ENCODE peak calls at places on chromosomes 5 and 9, in five cellular contexts. Z is SK-N-SH, B is K562, T is GM12878, R is HepG2. M is an unnamed sample.

GRCh38 chr9:36208521-36209253 is 18.0 kb downstream of the CLTA start:
- DNase-seq in Z (peak; percentile 50), B (no peak), R (no peak), T (no peak), M (no peak)

GRCh38 chr9:81150016-81150625 is 539.2 kb downstream of the TLE1 start:
- DNase-seq in B (no peak), Z (no peak), R (no peak), T (no peak), M (no peak)

GRCh38 chr5:135883441-135883840 is 12.2 kb downstream of the IL9 start:
- DNase-seq in Z (no peak), R (no peak), T (no peak), B (peak; percentile 37), M (no peak)

GRCh38 chr5:14809369-14810144 is 62.0 kb downstream of the ANKH start:
- DNase-seq in T (peak; percentile 88), Z (no peak), R (peak; percentile 65), B (peak; percentile 60), M (peak; percentile 17)

GRCh38 chr9:136282272-136282861 is 21.5 kb downstream of the CCDC187 start:
- DNase-seq in R (no peak), Z (no peak), T (no peak), B (no peak), M (no peak)

GRCh38 chr5:179330186-179330900 is 14.9 kb downstream of the ADAMTS2 start:
- DNase-seq in T (no peak), R (no peak), B (no peak), Z (no peak), M (no peak)

GRCh38 chr9:135157856-135158571 is 70.5 kb downstream of the OLFM1 start:
- DNase-seq in T (no peak), R (no peak), Z (no peak), B (no peak), M (no peak)

GRCh38 chr5:72921886-72922285 is 34.0 kb upstream of the FCHO2 start:
- DNase-seq in Z (no peak), R (no peak), T (no peak), B (no peak), M (no peak)

GRCh38 chr5:41871866-41872265 is 1.6 kb upstream of the OXCT1 start:
- DNase-seq in B (no peak), R (no peak), T (no peak), Z (no peak), M (no peak)

GRCh38 chr9:2570615-2571479 is 50.7 kb upstream of the VLDLR start:
- DNase-seq in R (peak; percentile 41), B (peak; percentile 70), T (peak; percentile 78), Z (peak; percentile 11), M (peak; percentile 8)

GRCh38 chr9:121699271-121700164 is 48.1 kb downstream of the DAB2IP start:
- DNase-seq in Z (peak; percentile 74), R (no peak), B (no peak), T (no peak), M (no peak)

GRCh38 chr9:129606161-129607025 is 14.5 kb downstream of the C9orf50 start:
- DNase-seq in T (no peak), R (peak; percentile 88), Z (no peak), B (no peak), M (no peak)

GRCh38 chr5:55027589-55027988 is 3.5 kb downstream of the GZMK start:
- DNase-seq in B (no peak), T (no peak), R (no peak), Z (no peak), M (no peak)

GRCh38 chr5:57664700-57665099 is 182.1 kb upstream of the ACTBL2 start:
- DNase-seq in Z (no peak), R (no peak), B (no peak), T (no peak), M (no peak)

GRCh38 chr9:18437315-18438200 is 36.4 kb upstream of the ADAMTSL1 start:
- DNase-seq in Z (peak; percentile 53), B (no peak), R (peak; percentile 9), T (no peak), M (no peak)

GRCh38 chr5:91058575-91058974 is 324.5 kb downstream of the ARRDC3 start:
- DNase-seq in Z (no peak), T (no peak), B (no peak), R (no peak), M (no peak)

GRCh38 chr5:160021818-160022446 is 13.0 kb downstream of the TTC1 start:
- DNase-seq in T (peak; percentile 28), R (peak; percentile 61), Z (peak; percentile 58), B (peak; percentile 75), M (peak; percentile 61)

GRCh38 chr9:15746905-15747304 is 194.1 kb downstream of the CCDC171 start:
- DNase-seq in Z (no peak), R (no peak), T (no peak), B (no peak), M (no peak)

GRCh38 chr9:128056086-128056485 is 11.0 kb downstream of the NAIF1 start:
- DNase-seq in T (no peak), Z (no peak), B (no peak), R (no peak), M (no peak)

GRCh38 chr9:133955821-133956411 is 36.2 kb downstream of the VAV2 start:
- DNase-seq in Z (peak; percentile 78), B (no peak), T (no peak), R (no peak), M (no peak)

GRCh38 chr5:10518352-10518751 is 45.5 kb upstream of the ANKRD33B start:
- DNase-seq in T (no peak), R (no peak), Z (no peak), B (no peak), M (peak; percentile 73)

GRCh38 chr5:8943301-8943700 is 602.6 kb downstream of the SEMA5A start:
- DNase-seq in Z (no peak), T (no peak), R (no peak), B (no peak), M (no peak)

GRCh38 chr9:129524848-129525345 is 96.0 kb downstream of the C9orf50 start:
- DNase-seq in R (peak; percentile 29), B (no peak), T (no peak), Z (peak; percentile 57), M (no peak)

GRCh38 chr9:26326473-26327044 is 566.0 kb downstream of the CAAP1 start:
- DNase-seq in Z (peak; percentile 44), R (peak; percentile 44), B (no peak), T (peak; percentile 17), M (peak; percentile 72)

GRCh38 chr5:127092690-127093089 is 19.4 kb upstream of the C5orf63 start:
- DNase-seq in T (no peak), R (no peak), Z (peak; percentile 36), B (no peak), M (no peak)

DNA sequence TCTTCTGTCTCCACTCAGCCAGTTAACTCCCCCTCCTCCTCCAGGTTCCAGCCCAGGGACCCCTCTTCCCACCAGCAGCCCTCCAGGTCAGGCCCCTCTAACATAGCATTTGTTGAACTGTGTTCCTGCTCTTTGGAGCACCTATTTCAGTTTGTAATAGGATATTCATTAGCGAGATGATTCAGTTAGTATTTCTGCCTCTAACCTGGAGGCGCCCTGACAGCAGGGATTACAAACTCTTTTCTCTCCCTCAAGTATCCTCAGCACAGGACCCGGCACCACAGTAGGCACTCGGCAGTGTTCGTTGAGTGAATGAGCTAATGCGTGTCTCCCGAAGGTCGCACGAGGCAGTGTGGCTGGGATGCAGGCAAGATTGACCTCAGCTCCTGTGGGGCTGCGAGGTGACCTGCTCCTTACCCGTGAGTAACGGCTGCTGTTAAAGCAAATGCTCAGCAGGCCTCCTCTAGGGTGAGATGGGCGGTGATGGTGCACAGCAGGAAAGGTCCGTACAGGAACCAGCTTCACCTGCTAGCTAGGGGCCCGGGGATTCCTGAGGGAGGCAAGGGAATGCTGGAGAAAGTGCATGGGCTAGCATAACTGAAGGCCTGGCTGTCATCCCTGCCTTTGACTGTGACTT is 25.9 kb downstream of the ZBTB34 start:
- DNase-seq in T (no peak), B (no peak), Z (no peak), R (no peak), M (no peak)
- TF ChIP-seq REST in T (no peak), B (no peak), Z (no peak), R (no peak), M (no peak)

GRCh38 chr5:32312682-32313523 is at the start of gene MTMR12:
- DNase-seq in T (peak; percentile 98), Z (peak; percentile 99), B (peak; percentile 100), R (peak; percentile 98), M (peak; percentile 99)

GRCh38 chr5:32309766-32310165 is 3.0 kb downstream of the MTMR12 start:
- DNase-seq in B (no peak), R (no peak), T (no peak), Z (no peak), M (no peak)

GRCh38 chr5:32311404-32312193 is 1.1 kb downstream of the MTMR12 start:
- DNase-seq in T (no peak), Z (peak; percentile 26), R (no peak), B (peak; percentile 36), M (no peak)

GRCh38 chr5:32314658-32315057 is 1.9 kb upstream of the MTMR12 start:
- DNase-seq in T (no peak), B (no peak), R (peak; percentile 65), Z (no peak), M (no peak)

GRCh38 chr5:32312194-32312681 is 501 bp downstream of the MTMR12 start:
- DNase-seq in T (no peak), B (peak; percentile 66), Z (peak; percentile 71), R (no peak), M (peak; percentile 47)
- TF ChIP-seq RFX5 in T (no peak), B (no peak), Z (no peak), R (no peak), M (no peak)

GRCh38 chr5:149228610-149229297 is 42.9 kb upstream of the AFAP1L1 start:
- DNase-seq in B (peak; percentile 56), T (no peak), Z (peak; percentile 34), R (peak; percentile 79), M (peak; percentile 74)
- TF ChIP-seq EP300 in B (no peak), T (no peak), Z (no peak), R (no peak), M (no peak)

GRCh38 chr5:94248175-94248875 is 370.1 kb downstream of the KIAA0825 start:
- DNase-seq in Z (no peak), T (no peak), R (no peak), B (no peak), M (no peak)

GRCh38 chr5:94249430-94249829 is 369.0 kb downstream of the KIAA0825 start:
- DNase-seq in B (no peak), Z (no peak), T (no peak), R (no peak), M (no peak)

GRCh38 chr5:94254214-94254613 is 364.2 kb downstream of the KIAA0825 start:
- DNase-seq in B (no peak), Z (no peak), R (no peak), T (no peak), M (no peak)
- TF ChIP-seq REST in B (no peak), Z (no peak), R (no peak), T (no peak), M (no peak)